ENCODE peak calls at places on chromosomes 13 and 19, in four cellular contexts. U, M, G and O are unnamed samples.

GRCh38 chr13:40127476-40127875 is 472.0 kb downstream of the COG6 start:
- DNase-seq in U (no peak), G (no peak), M (no peak), O (no peak)

GRCh38 chr19:10871711-10872550 is 578 bp downstream of the CARM1 start:
- DNase-seq in G (peak), U (no peak), M (no peak), O (peak)

GRCh38 chr19:53785196-53785889 is 38.8 kb downstream of the NLRP12 start:
- DNase-seq in M (no peak), U (no peak), G (no peak), O (no peak)

GRCh38 chr19:29549105-29550070 is 23.6 kb downstream of the VSTM2B start:
- DNase-seq in M (peak), G (no peak), U (peak), O (no peak)

GRCh38 chr19:1206063-1206732 is 620 bp downstream of the STK11 start:
- DNase-seq in U (no peak), M (no peak), G (no peak), O (no peak)

GRCh38 chr19:2242092-2242537 is 5.5 kb downstream of the SF3A2 start:
- DNase-seq in U (no peak), G (no peak), M (no peak), O (no peak)

GRCh38 chr13:68749801-68750200 is 1357.8 kb upstream of the ATXN8OS start:
- DNase-seq in M (no peak), U (no peak), G (no peak), O (no peak)

GRCh38 chr13:105804561-105805190 is 730.8 kb downstream of the EFNB2 start:
- DNase-seq in U (no peak), M (no peak), G (no peak), O (no peak)

GRCh38 chr13:23322353-23323336 is 110.9 kb downstream of the SACS start:
- DNase-seq in G (no peak), M (no peak), U (no peak), O (no peak)

GRCh38 chr13:21061077-21061945 is at the start of gene LATS2:
- DNase-seq in G (peak), M (peak), U (peak), O (peak)

GRCh38 chr19:54391589-54392061 is 23.6 kb upstream of the TTYH1 start:
- DNase-seq in U (peak), G (no peak), M (no peak), O (no peak)

GRCh38 chr13:23579886-23580706 is 9.9 kb downstream of the TNFRSF19 start:
- DNase-seq in U (peak), G (no peak), M (no peak), O (no peak)

GRCh38 chr13:75798353-75799245 is 162.5 kb downstream of the LMO7 start:
- DNase-seq in M (no peak), U (no peak), G (no peak), O (peak)

GRCh38 chr13:43354147-43354945 is 331.0 kb downstream of the DNAJC15 start:
- DNase-seq in G (no peak), M (no peak), U (no peak), O (no peak)

GRCh38 chr19:18208098-18208951 is 4.5 kb upstream of the RAB3A start:
- DNase-seq in M (no peak), U (peak), G (no peak), O (no peak)

GRCh38 chr19:55685776-55686175 is 10.8 kb downstream of the EPN1 start:
- DNase-seq in G (no peak), M (no peak), U (no peak), O (no peak)

GRCh38 chr19:55688422-55689218 is 13.6 kb downstream of the EPN1 start:
- DNase-seq in U (no peak), M (no peak), G (no peak), O (no peak)

GRCh38 chr19:55686311-55687050 is 11.5 kb downstream of the EPN1 start:
- DNase-seq in U (no peak), M (no peak), G (no peak), O (no peak)

GRCh38 chr19:55689366-55690108 is 14.5 kb downstream of the EPN1 start:
- DNase-seq in U (no peak), M (peak), G (no peak), O (no peak)

DNA sequence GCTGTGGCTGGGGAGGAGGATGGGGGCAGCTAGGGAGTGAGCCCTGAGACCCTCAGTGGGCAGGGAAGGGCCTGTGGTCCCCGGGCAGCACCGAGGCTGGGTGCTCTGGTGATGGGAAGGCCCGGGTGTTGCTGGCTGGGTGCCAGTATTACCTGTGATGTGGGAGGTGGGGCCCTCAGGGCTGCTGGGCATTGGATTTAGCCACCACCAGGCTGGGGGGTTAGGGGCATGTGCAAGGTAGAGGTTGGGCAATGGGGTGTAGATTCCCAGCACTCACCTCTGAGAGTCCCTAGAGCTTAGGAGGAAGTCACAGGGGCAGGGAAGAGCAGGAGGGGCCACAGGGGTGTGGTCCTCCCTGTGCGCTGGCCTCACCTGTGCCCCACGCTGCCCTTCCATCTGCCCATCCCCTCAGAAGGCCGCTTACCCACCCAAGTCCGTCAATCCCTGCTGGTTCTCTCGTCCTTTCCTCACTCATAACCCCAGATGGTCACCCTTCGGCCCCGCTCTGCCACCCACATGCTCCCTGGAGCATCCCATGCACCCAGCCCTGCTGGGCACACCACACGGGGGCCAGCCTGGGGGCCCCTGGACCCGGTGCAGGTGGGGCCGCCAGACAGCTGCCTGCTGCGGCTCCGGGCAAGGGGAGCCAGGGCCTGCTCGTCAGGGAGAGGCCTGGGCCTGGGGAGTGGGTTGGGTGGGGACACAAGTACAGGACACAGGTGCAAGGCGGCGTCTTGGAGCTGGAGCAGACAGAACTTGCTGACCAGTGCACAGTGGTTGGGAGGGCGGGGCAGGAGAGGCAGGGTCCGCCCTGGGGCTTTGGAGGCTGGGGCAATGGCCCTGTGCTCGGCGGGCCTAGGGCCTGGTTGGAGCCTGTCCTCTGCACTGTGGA is 12.5 kb downstream of the EPN1 start:
- DNase-seq in G (no peak), U (no peak), M (no peak), O (no peak)
- TF ChIP-seq POLR2A in G (no peak), U (no peak), M (no peak), O (no peak)

DNA sequence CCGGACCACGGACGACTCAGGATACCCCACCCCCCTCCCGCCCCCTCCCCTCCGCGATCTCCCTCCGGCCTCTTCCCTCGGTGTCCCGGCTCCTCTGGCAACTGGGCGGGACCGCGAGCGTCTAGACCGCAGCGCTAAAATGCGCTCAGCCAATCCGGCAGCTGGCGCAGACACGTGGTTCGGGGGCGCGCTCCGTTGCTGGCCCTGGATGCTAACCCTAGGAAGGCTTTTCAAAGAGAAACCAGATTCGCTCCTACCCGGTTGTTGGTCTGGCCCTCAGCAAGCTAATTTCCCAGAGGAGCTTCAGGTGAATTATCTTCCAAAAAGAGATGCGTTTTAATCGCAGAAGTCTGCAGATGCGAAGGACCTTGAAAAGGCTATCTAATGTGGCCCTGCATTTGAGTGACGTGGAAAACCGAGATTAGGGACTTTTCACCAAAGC is at the start of gene DZIP1:
- DNase-seq in G (peak), U (no peak), M (no peak), O (peak)
- TF ChIP-seq POLR2A in G (no peak), U (no peak), M (no peak), O (peak)

GRCh38 chr19:35211545-35212230 is 16.9 kb downstream of the FAM187B start:
- DNase-seq in M (no peak), G (peak), U (no peak), O (no peak)
- TF ChIP-seq POLR2A in M (no peak), G (no peak), U (no peak), O (no peak)

GRCh38 chr13:19650742-19651141 is 17.3 kb downstream of the MPHOSPH8 start:
- DNase-seq in M (no peak), G (no peak), U (no peak), O (no peak)
- TF ChIP-seq POLR2A in M (no peak), G (no peak), U (no peak), O (no peak)

DNA sequence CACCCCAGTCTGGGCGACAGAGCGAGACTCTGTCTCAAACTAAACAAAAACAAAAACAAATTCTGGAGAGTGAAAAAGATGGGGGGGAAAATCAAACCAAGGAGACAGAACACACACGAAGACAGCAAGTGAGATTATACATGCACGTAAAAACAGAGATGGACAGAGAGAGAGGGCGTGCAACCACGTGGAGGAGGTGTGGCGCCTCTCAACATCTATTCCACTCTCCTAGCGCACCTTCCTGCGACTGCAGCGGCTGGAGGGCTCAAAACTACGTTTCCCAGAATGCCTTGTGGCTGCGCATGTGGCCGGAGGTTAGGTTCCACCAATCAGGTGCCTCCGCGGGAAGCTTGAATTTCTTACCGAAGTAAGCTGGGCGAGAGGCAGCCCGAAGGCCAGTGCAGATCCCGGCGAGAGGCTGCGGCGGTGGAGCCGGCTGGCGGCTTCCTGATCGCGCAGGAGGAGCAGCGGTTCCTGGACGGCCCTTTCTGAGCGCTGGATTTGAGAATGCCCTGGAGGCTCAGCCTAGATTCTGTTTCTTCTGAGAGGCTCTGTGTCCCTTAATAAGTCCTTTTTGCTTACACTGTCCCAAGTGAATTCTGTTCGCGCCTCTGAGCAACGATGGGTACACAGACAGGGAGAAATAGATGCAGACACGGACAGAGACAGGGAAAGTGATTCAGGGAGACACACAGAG is 13.1 kb upstream of the NANOS2 start:
- DNase-seq in G (peak), U (peak), M (peak), O (peak)
- TF ChIP-seq POLR2A in G (no peak), U (peak), M (no peak), O (peak)

DNA sequence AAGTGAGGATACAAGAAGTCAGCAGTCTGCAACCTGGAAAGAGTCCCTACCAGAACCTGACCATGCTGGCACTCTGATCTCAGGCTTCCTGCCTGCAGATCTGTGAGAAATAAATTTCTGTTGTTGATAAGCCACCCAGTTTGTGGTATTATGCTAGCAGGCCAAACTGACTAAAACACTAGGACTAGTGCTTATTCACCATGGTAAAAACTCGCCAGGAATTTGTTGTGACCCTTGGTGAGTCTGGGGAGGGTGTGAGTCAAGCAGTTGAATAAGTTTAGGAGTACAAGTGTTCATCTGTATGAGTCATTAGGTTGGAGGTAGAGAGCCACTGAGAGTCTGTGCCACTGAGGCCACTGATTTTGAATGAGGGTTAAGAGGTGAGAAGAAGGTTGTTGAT is 3.6 kb downstream of the ZIK1 start:
- DNase-seq in M (no peak), U (no peak), G (no peak), O (peak)
- TF ChIP-seq POLR2A in M (no peak), U (no peak), G (no peak), O (no peak)

GRCh38 chr19:45428385-45429231 is 4.9 kb upstream of the ERCC1 start:
- DNase-seq in G (peak), U (peak), M (no peak), O (no peak)
- TF ChIP-seq POLR2A in G (no peak), U (no peak), M (no peak), O (no peak)